ENCODE peak calls at places on chromosomes 2 and 18, in six cellular contexts. R is kidney; S is HCT116; T is CD8-positive, alpha-beta T cell; J is cardiac muscle cell; W is left ventricle myocardium inferior. Z is an unnamed sample. For H3K4me1, the result is how much of the 10 kb centered on the place peaks cover.

GRCh38 chr18:75208836-75209128 is 157 bp downstream of the PTGR3 start:
- DNase-seq in R (no peak), S (no peak), T (no peak), J (no peak), W (peak), Z (peak)

GRCh38 chr2:96527990-96528679 is 8.4 kb upstream of the ARID5A start:
- DNase-seq in R (no peak), S (no peak), T (no peak), J (peak), W (peak), Z (no peak)

GRCh38 chr2:189254268-189254883 is 74.8 kb upstream of the COL5A2 start:
- DNase-seq in R (no peak), S (no peak), T (no peak), J (peak), W (peak), Z (no peak)

GRCh38 chr2:232900811-232901701 is 31.0 kb downstream of the SNORC start:
- DNase-seq in R (no peak), S (no peak), T (no peak), J (no peak), W (no peak), Z (no peak)

GRCh38 chr2:164739966-164740365 is 101.7 kb downstream of the COBLL1 start:
- DNase-seq in R (no peak), S (no peak), T (no peak), J (peak), W (no peak), Z (no peak)

GRCh38 chr2:15445891-15446562 is 115.1 kb downstream of the NBAS start:
- DNase-seq in R (no peak), S (no peak), T (no peak), J (no peak), W (no peak), Z (no peak)

GRCh38 chr2:88755836-88756235 is 64.4 kb downstream of the RPIA start:
- DNase-seq in R (no peak), S (no peak), T (no peak), J (no peak), W (no peak), Z (no peak)

GRCh38 chr2:169091761-169092523 is 22.6 kb downstream of the DHRS9 start:
- DNase-seq in R (no peak), S (peak), T (no peak), J (peak), W (no peak), Z (no peak)

GRCh38 chr2:113111823-113112287 is 15.5 kb upstream of the IL1RN start:
- DNase-seq in R (no peak), S (no peak), T (no peak), J (no peak), W (no peak), Z (no peak)

GRCh38 chr2:151907933-151908882 is 80.0 kb upstream of the ARL5A start:
- DNase-seq in R (no peak), S (no peak), T (no peak), J (peak), W (no peak), Z (no peak)

GRCh38 chr2:177998006-177998405 is 74.6 kb downstream of the PDE11A start:
- DNase-seq in R (no peak), S (no peak), T (no peak), J (no peak), W (no peak), Z (no peak)

GRCh38 chr18:28412521-28412920 is 235.6 kb upstream of the CDH2 start:
- DNase-seq in R (no peak), S (no peak), T (no peak), J (no peak), W (no peak), Z (no peak)

GRCh38 chr2:205563646-205564045 is 118.7 kb upstream of the NRP2 start:
- DNase-seq in R (no peak), S (peak), T (no peak), J (peak), W (no peak), Z (peak)

GRCh38 chr18:8800445-8800844 is 95.1 kb downstream of the MTCL1 start:
- DNase-seq in R (no peak), S (peak), T (no peak), J (peak), W (no peak), Z (no peak)

GRCh38 chr18:59357928-59358327 is 1.1 kb downstream of the LMAN1 start:
- DNase-seq in R (no peak), S (peak), T (no peak), J (peak), W (no peak), Z (peak)

GRCh38 chr2:111999809-112000208 is 55.3 kb upstream of the TMEM87B start:
- DNase-seq in R (no peak), S (no peak), T (no peak), J (no peak), W (no peak), Z (no peak)

GRCh38 chr2:28088970-28089369 is 198.4 kb downstream of the BABAM2 start:
- DNase-seq in R (no peak), S (no peak), T (no peak), J (no peak), W (no peak), Z (no peak)

GRCh38 chr2:98454500-98455235 is 10.0 kb downstream of the INPP4A start:
- DNase-seq in R (no peak), S (no peak), T (no peak), J (peak), W (no peak), Z (no peak)

GRCh38 chr2:98458667-98459380 is 14.2 kb downstream of the INPP4A start:
- DNase-seq in R (no peak), S (no peak), T (peak), J (no peak), W (no peak), Z (no peak)

GRCh38 chr2:98458207-98458606 is 13.5 kb downstream of the INPP4A start:
- DNase-seq in R (no peak), S (no peak), T (peak), J (no peak), W (no peak), Z (no peak)

GRCh38 chr2:98455494-98455976 is 10.9 kb downstream of the INPP4A start:
- DNase-seq in R (no peak), S (no peak), T (no peak), J (no peak), W (no peak), Z (no peak)

DNA sequence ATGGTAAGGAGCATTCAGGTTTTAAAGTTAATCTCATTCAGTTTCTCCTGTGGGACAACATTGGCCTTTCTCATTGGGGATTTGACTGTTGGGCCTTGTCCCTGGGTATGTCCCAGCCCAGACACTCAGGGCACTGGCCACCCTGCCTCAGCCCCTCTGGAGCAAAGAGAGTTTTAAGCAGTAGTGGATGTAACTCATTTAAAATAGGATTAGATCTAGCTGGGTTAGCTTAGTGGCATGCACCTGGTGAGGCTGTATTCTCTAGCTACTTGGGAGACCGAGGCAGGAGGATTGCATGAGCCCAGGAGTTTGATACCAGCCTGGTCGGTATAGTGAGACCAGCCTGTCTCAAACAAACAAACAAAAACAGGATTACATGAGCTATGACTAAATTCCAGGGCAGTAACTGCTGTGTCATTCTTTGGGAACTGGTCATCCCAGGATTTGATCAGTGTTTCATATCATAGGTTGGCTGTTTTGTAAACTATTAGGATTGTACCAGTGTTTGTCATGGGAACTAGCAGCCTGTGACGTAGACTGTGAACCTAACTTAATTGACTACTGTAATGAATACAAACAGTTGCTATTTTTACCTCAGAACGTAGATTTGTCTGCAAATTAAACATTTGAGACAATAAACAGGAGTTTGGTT is 12.5 kb downstream of the INPP4A start:
- DNase-seq in R (no peak), S (no peak), T (peak), J (peak), W (no peak), Z (no peak)
- H3K4me1 ChIP-seq in R (under half), S (under half), T (half or more), J (under half), W (half or more), Z (under half)

DNA sequence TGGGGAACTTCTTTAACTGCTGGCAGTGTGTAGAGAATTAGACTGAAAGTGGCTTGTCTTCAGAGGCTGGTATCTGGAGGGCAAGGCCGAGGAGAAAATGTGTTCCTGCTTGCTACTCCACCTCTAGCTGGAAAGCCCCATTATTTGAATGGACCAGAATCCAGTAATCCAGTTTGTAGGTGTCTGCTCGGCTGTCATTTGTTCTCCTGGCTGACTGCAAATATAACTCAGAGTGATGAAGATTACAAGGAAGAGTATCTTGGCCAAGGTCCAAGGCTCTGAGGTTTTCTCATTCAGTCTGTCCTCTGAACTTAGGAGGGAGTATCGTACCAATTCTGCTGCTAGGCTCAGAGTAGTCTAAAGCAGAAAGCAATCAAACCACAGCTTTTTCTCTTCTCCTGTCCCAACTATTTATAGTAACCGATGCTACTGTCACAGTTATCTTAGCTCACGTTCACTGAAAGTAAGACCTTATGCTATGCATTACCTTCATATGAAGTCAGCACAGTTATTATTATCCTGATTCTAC is 228.6 kb downstream of the SETBP1 start:
- DNase-seq in R (no peak), S (no peak), T (no peak), J (peak), W (no peak), Z (no peak)
- H3K4me1 ChIP-seq in R (under half), S (under half), T (under half), J (under half), W (under half), Z (under half)

GRCh38 chr2:109701362-109701761 is 87.2 kb downstream of the SOWAHC start:
- DNase-seq in R (no peak), S (no peak), T (no peak), J (no peak), W (no peak), Z (no peak)

GRCh38 chr2:109700680-109701274 is 86.6 kb downstream of the SOWAHC start:
- DNase-seq in R (no peak), S (no peak), T (no peak), J (no peak), W (no peak), Z (no peak)

GRCh38 chr2:109703076-109703475 is 88.9 kb downstream of the SOWAHC start:
- DNase-seq in R (no peak), S (no peak), T (no peak), J (peak), W (no peak), Z (no peak)

GRCh38 chr2:109703798-109704197 is 89.6 kb downstream of the SOWAHC start:
- DNase-seq in R (no peak), S (no peak), T (no peak), J (no peak), W (no peak), Z (no peak)

DNA sequence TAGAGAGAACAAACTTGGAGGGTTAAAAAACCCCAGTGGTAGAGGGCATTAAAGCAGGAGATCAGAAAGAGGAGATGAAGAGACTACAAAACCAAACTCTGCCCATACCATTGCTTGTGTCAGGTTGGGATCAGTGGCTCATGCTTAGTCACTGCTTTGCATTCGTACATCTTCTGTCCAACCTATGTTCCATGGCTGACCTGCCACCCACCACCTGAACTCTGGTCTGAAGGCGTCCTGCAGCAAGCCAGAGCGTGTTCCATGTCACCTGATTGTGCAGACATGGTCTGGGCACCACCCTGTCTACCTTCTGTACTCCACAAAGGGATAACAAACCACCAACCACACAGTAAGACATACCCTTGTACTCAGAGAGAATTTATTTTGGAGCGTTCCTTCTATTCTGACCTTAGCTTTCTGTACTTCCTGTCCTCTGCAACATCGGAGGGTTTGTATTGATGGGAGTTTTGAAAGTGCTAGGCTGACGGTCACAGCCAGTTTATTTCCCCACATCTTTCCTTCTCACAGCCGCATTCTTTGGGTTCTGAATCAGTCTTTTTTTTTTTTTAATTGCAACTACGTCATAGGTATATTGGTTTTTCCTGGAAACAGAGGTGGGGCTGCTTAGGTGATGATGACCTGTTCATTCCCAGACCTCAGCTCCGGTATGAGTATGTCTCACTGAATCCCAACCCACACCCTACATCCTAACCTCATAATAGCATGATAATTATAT is 88.3 kb downstream of the SOWAHC start:
- DNase-seq in R (no peak), S (peak), T (no peak), J (peak), W (no peak), Z (no peak)
- H3K4me1 ChIP-seq in R (under half), S (under half), T (under half), J (under half), W (under half), Z (under half)

DNA sequence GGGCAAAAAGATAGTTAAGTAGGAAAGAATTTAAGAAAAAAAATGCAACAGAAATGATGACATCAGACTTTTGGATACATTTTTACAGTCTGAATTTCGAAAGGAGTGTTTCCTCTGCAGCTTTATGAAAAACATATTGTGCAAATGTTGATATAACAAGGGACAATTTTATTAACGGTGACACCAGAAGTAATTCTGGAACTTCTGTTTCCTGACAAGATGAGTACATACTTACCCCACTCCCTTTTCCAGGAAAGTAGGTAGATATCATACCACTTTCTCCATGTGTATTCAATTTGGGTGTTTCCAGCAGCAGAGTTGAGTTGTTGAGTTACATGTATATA is 369.6 kb downstream of the FBXO15 start:
- DNase-seq in R (no peak), S (no peak), T (no peak), J (no peak), W (no peak), Z (no peak)
- H3K4me1 ChIP-seq in R (under half), S (under half), T (under half), J (under half), W (under half), Z (under half)